ENCODE peak calls at places on chromosomes 1 and 21, in seven cellular contexts. K is heart left ventricle, M is transverse colon, L is cardiac fibroblast, D is ovary, C is K562, Z is left ventricle myocardium inferior. A is an unnamed sample.

GRCh38 chr1:173467426-173467825 is 9.7 kb upstream of the PRDX6 start:
- DNase-seq in M (no peak), D (no peak), C (no peak), K (no peak), L (no peak), Z (no peak), A (no peak)

GRCh38 chr1:58862728-58863385 is 79.0 kb upstream of the JUN start:
- DNase-seq in K (no peak), D (no peak), L (no peak), M (no peak), Z (no peak), C (no peak), A (no peak)

GRCh38 chr1:243420968-243421675 is 165.3 kb downstream of the SDCCAG8 start:
- DNase-seq in K (no peak), M (no peak), L (no peak), D (no peak), Z (no peak), C (no peak), A (no peak)

GRCh38 chr21:42338730-42339715 is 11.8 kb downstream of the TFF2 start:
- DNase-seq in K (no peak), D (no peak), M (no peak), Z (no peak), C (no peak), L (no peak), A (no peak)

GRCh38 chr1:7658127-7658498 is 113.0 kb upstream of the VAMP3 start:
- DNase-seq in K (no peak), L (no peak), D (no peak), M (no peak), Z (no peak), C (no peak), A (no peak)

GRCh38 chr1:28290851-28291250 is 31.5 kb downstream of the SESN2 start:
- DNase-seq in D (no peak), L (no peak), M (peak), Z (no peak), K (no peak), C (no peak), A (no peak)

GRCh38 chr1:201426395-201427310 is 5.1 kb upstream of the TNNI1 start:
- DNase-seq in L (no peak), D (no peak), K (peak), Z (peak), M (no peak), C (no peak), A (no peak)

GRCh38 chr1:195415584-195415983 is 1192.7 kb downstream of the KCNT2 start:
- DNase-seq in Z (no peak), K (no peak), L (no peak), C (no peak), M (no peak), D (no peak), A (no peak)

GRCh38 chr1:166915941-166916340 is 39.9 kb upstream of the TADA1 start:
- DNase-seq in M (no peak), C (no peak), K (no peak), D (no peak), L (no peak), Z (no peak), A (no peak)

GRCh38 chr21:14591882-14592281 is 45.8 kb upstream of the SAMSN1 start:
- DNase-seq in K (peak), L (peak), M (no peak), Z (no peak), D (no peak), C (no peak), A (no peak)

GRCh38 chr21:34900376-34900775 is 148.7 kb downstream of the RUNX1 start:
- DNase-seq in M (no peak), K (no peak), C (no peak), Z (no peak), D (no peak), L (no peak), A (peak)

GRCh38 chr1:65020774-65021173 is 54.4 kb upstream of the JAK1 start:
- DNase-seq in C (no peak), D (no peak), L (peak), M (no peak), K (no peak), Z (no peak), A (no peak)

GRCh38 chr1:71548398-71548797 is 467.6 kb upstream of the ZRANB2 start:
- DNase-seq in Z (no peak), M (no peak), L (no peak), K (no peak), C (no peak), D (no peak), A (no peak)

GRCh38 chr1:48216276-48216675 is 6.2 kb upstream of the SLC5A9 start:
- DNase-seq in C (no peak), K (no peak), M (no peak), Z (no peak), D (no peak), L (no peak), A (no peak)

GRCh38 chr1:147541672-147542548 is 609 bp downstream of the BCL9 start:
- DNase-seq in M (peak), Z (peak), K (peak), D (peak), C (no peak), L (peak), A (no peak)

GRCh38 chr1:218459878-218460277 is 114.7 kb downstream of the TGFB2 start:
- DNase-seq in C (no peak), L (peak), Z (no peak), D (peak), K (no peak), M (no peak), A (peak)

GRCh38 chr21:46562472-46562871 is 42.4 kb downstream of the S100B start:
- DNase-seq in M (no peak), L (no peak), C (no peak), Z (no peak), K (no peak), D (no peak), A (no peak)

GRCh38 chr1:23356451-23356850 is 12.4 kb upstream of the HNRNPR start:
- DNase-seq in D (no peak), K (no peak), L (no peak), C (no peak), M (no peak), Z (no peak), A (no peak)

GRCh38 chr1:211579434-211580302 is 707 bp upstream of the SLC30A1 start:
- DNase-seq in M (peak), Z (peak), L (no peak), D (no peak), K (peak), C (no peak), A (no peak)

GRCh38 chr1:212152308-212152693 is 116.8 kb downstream of the DTL start:
- DNase-seq in K (no peak), D (no peak), L (peak), Z (no peak), M (no peak), C (peak), A (no peak)

GRCh38 chr1:119136401-119136800 is 4.1 kb downstream of the WARS2 start:
- DNase-seq in C (no peak), K (no peak), M (no peak), D (no peak), L (peak), Z (no peak), A (no peak)

GRCh38 chr1:111104981-111105380 is 34.9 kb downstream of the DRAM2 start:
- DNase-seq in C (no peak), K (no peak), Z (no peak), L (no peak), D (no peak), M (no peak), A (no peak)

GRCh38 chr1:111110197-111110899 is 29.5 kb downstream of the DRAM2 start:
- DNase-seq in Z (no peak), M (no peak), K (no peak), L (peak), D (no peak), C (no peak), A (no peak)
- TF ChIP-seq CTCF in Z (no peak), M (no peak), K (no peak), L (no peak), D (no peak), C (no peak), A (no peak)

DNA sequence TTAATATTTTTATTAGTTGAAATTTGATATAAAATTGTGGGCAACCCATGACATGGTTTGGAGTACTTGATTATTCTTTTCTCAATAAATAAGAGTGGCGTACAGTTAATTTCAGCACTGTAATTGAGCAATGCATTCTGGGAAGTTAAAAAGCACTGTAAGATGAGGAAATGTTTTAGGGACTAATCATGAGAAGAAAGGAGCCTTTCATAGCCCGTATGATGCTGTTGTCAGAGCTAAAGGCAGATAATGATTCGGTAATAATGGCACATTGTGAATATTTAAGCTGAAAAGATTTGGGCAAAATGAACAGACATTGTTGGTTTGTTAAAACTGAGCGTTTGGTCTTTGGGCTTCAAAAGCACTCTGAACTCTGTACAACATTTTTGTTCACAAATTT is 139.3 kb downstream of the NFIA start:
- DNase-seq in L (peak), Z (no peak), C (no peak), K (no peak), D (no peak), M (no peak), A (no peak)
- H3K4me3 ChIP-seq in L (no peak), Z (no peak), C (no peak), K (no peak), D (no peak), M (no peak), A (no peak)

GRCh38 chr1:39412892-39413291 is 78.5 kb upstream of the BMP8A start:
- DNase-seq in M (no peak), K (no peak), L (no peak), Z (no peak), C (no peak), D (no peak), A (no peak)

GRCh38 chr1:39411526-39411925 is 79.9 kb upstream of the BMP8A start:
- DNase-seq in M (no peak), K (no peak), D (no peak), Z (no peak), L (no peak), C (no peak), A (no peak)

GRCh38 chr1:39409055-39409816 is 82.2 kb upstream of the BMP8A start:
- DNase-seq in L (peak), D (peak), K (peak), Z (peak), C (no peak), M (peak), A (no peak)

GRCh38 chr1:39412079-39412478 is 79.4 kb upstream of the BMP8A start:
- DNase-seq in L (no peak), Z (no peak), C (no peak), M (no peak), K (no peak), D (no peak), A (no peak)

DNA sequence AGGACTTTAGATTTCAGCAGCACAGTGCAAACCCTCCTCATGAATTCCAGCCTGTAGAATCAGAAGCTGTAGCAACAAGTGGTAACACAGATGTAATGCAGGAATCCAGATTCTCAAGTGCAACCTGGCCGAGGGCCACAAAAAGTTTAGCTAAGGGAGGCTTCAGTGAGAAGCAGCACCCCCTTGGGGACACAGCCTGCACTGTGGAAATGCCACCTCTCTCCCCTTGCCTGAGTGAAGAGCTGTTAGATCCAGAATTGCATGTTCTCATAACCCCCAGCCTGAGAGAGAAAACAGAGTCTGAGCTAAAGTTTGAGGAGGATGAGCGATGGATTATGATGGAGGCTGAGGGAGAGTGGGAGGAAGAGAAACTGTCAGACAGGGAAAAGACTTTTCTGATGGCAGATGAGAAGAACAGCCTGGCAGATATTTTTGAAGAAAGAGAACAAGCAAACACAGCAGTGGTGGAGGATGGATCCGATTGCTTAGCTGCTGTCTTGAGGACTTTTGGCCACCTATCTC is 80.5 kb upstream of the BMP8A start:
- DNase-seq in K (peak), D (peak), M (peak), Z (peak), L (peak), C (peak), A (peak)
- TF ChIP-seq CTCF in K (peak), D (peak), M (peak), Z (peak), L (peak), C (peak), A (peak)

DNA sequence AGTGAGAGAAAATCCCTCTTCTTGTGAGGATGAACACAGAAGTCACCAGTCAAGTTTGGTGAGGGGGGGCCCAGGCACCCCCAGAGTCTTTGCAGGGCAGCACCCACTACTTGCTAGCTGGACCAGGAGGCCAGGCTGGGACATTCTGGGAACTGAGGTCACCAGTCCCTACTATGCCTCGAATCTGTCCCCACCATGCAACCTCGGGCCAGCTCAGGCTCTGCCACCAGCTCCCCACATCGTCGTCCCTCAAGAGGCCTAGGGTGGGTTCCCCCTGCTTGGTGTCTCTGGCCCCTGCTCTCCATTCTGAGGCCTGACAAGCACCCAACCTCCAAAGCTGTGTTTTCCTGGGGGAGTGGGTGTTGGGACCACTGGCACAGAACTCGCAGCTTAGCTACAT is 22.2 kb upstream of the ZNF678 start:
- DNase-seq in M (no peak), L (no peak), C (no peak), K (no peak), Z (no peak), D (peak), A (no peak)
- H3K4me3 ChIP-seq in M (no peak), L (no peak), C (no peak), K (no peak), Z (peak), D (no peak), A (no peak)

GRCh38 chr1:96581786-96582185 is 139.8 kb upstream of the PTBP2 start:
- DNase-seq in L (no peak), D (no peak), C (no peak), Z (no peak), K (no peak), M (no peak), A (no peak)
- TF ChIP-seq CTCF in L (no peak), D (no peak), C (no peak), Z (no peak), K (no peak), M (no peak), A (no peak)

GRCh38 chr1:246724001-246724724 is at the start of gene SCCPDH:
- DNase-seq in D (peak), Z (peak), L (peak), M (peak), K (peak), C (peak), A (peak)

GRCh38 chr1:246726881-246727280 is 2.7 kb downstream of the SCCPDH start:
- DNase-seq in M (no peak), D (no peak), L (no peak), Z (no peak), C (no peak), K (no peak), A (no peak)

GRCh38 chr1:246726255-246726679 is 2.1 kb downstream of the SCCPDH start:
- DNase-seq in L (peak), M (no peak), K (no peak), D (no peak), Z (no peak), C (no peak), A (no peak)

GRCh38 chr1:246724725-246725095 is 501 bp downstream of the SCCPDH start:
- DNase-seq in D (peak), Z (no peak), K (peak), M (no peak), L (peak), C (peak), A (no peak)

DNA sequence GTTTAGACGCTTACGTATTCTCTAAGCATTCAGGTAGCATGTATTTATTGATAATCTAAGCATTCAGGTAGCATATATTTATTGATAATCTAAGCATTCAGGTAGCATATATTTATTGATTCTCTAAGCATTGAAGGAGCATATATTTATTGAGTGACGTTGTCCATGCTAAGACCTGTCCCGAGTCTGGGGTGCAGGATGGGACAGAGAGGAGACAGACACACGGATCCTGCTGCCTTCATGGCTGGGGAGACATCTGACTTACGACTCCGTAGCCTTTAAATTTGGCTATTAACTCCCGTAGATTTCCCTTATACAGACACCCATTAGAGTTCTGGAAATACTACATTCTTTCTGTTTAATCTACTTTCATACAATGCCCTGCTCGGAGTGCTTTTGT is 982 bp downstream of the SCCPDH start:
- DNase-seq in M (no peak), D (no peak), K (no peak), L (no peak), C (no peak), Z (no peak), A (no peak)
- H3K4me3 ChIP-seq in M (peak), D (peak), K (peak), L (peak), C (peak), Z (peak), A (peak)

GRCh38 chr1:76492752-76493420 is 374.4 kb upstream of the ST6GALNAC5 start:
- DNase-seq in D (no peak), Z (no peak), C (no peak), L (no peak), M (no peak), K (no peak), A (no peak)

GRCh38 chr1:76491737-76492136 is 375.5 kb upstream of the ST6GALNAC5 start:
- DNase-seq in L (no peak), K (no peak), Z (no peak), D (no peak), C (no peak), M (no peak), A (no peak)

GRCh38 chr1:76500111-76500510 is 367.2 kb upstream of the ST6GALNAC5 start:
- DNase-seq in L (no peak), C (no peak), K (no peak), M (no peak), Z (no peak), D (no peak), A (no peak)

DNA sequence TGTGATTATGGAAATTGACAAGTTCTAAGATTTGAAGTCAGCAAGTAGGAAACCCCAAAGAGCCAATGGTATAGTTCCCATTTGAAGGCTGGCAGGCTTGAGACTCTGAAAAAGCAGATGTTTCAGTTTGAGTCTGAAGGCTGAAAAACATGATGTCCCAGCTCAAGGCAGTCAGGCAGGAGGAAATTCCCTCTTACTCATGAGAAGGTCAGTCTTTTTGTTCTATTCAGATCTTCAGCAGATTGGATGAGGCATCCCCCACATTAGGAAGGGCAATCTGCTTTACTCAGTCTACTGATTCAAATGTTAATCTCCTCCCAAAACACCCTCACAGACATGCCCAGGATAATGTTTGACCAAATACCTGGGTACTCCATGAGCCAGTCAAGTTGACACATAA is 372.5 kb upstream of the ST6GALNAC5 start:
- DNase-seq in D (no peak), K (no peak), L (no peak), Z (no peak), M (no peak), C (no peak), A (no peak)
- TF ChIP-seq CTCF in D (no peak), K (no peak), L (no peak), Z (no peak), M (no peak), C (no peak), A (no peak)

GRCh38 chr1:217364220-217364619 is 266.7 kb downstream of the GPATCH2 start:
- DNase-seq in L (no peak), K (no peak), C (no peak), Z (no peak), D (no peak), M (no peak), A (no peak)
- H3K4me3 ChIP-seq in L (no peak), K (no peak), C (no peak), Z (no peak), D (no peak), M (no peak), A (no peak)

GRCh38 chr1:193031431-193031830 is 27.7 kb downstream of the UCHL5 start:
- DNase-seq in D (no peak), L (peak), Z (no peak), K (no peak), M (no peak), C (no peak), A (no peak)
- TF ChIP-seq CTCF in D (no peak), L (peak), Z (no peak), K (peak), M (peak), C (no peak), A (peak)

A was measured in BJ.